ENCODE peak calls at places on chromosomes 2 and 18, in ten cellular contexts. T is naive thymus-derived CD4-positive, alpha-beta T cell; K is uterus; A is cardiac muscle cell; R is small intestine; N is ascending aorta; D is mesendoderm; G is MM.1S; L is coronary artery; O is GM23248. W is an unnamed sample.

GRCh38 chr2:142176941-142177340 is 46.1 kb upstream of the LRP1B start:
- DNase-seq in D (no peak), T (no peak), O (no peak), G (no peak), A (no peak), N (no peak), L (no peak), R (no peak), K (no peak), W (no peak)

GRCh38 chr2:201984800-201985525 is 48.7 kb upstream of the FZD7 start:
- DNase-seq in R (no peak), G (no peak), L (no peak), D (no peak), A (no peak), T (no peak), K (no peak), O (no peak), N (no peak), W (peak)

GRCh38 chr18:46815661-46816060 is 58.8 kb upstream of the ST8SIA5 start:
- DNase-seq in R (no peak), D (no peak), A (no peak), T (no peak), K (no peak), N (no peak), L (no peak), O (no peak), G (no peak), W (no peak)

GRCh38 chr2:150309681-150310080 is 177.8 kb downstream of the RND3 start:
- DNase-seq in O (no peak), D (no peak), T (no peak), N (no peak), L (no peak), G (no peak), K (no peak), A (no peak), R (peak), W (no peak)

GRCh38 chr2:529425-529824 is 147.8 kb downstream of the TMEM18 start:
- DNase-seq in G (no peak), L (no peak), O (peak), D (peak), T (peak), A (peak), K (no peak), R (peak), N (no peak), W (no peak)

GRCh38 chr2:39991298-39991697 is 212.2 kb upstream of the THUMPD2 start:
- DNase-seq in G (no peak), K (no peak), O (peak), D (peak), L (no peak), N (no peak), T (no peak), A (peak), R (no peak), W (no peak)

GRCh38 chr18:39667905-39668304 is 2102.3 kb upstream of the CELF4 start:
- DNase-seq in N (no peak), K (no peak), G (no peak), T (no peak), L (no peak), D (no peak), A (no peak), R (no peak), O (peak), W (no peak)

GRCh38 chr18:14026199-14026598 is 106.0 kb downstream of the ZNF519 start:
- DNase-seq in O (peak), D (no peak), R (no peak), K (no peak), L (no peak), G (no peak), A (no peak), T (no peak), N (no peak), W (no peak)

GRCh38 chr2:113236367-113237159 is 42.2 kb downstream of the PAX8 start:
- DNase-seq in D (no peak), A (no peak), G (no peak), R (no peak), N (no peak), L (no peak), O (peak), K (no peak), T (no peak), W (no peak)

GRCh38 chr2:40138327-40138726 is 313.6 kb downstream of the SLC8A1 start:
- DNase-seq in N (no peak), L (no peak), T (no peak), K (no peak), G (no peak), O (no peak), R (no peak), A (no peak), D (no peak), W (no peak)

GRCh38 chr2:168529054-168529833 is 73.2 kb downstream of the CERS6 start:
- DNase-seq in N (no peak), G (no peak), L (no peak), K (no peak), D (no peak), O (peak), R (no peak), T (no peak), A (no peak), W (no peak)

GRCh38 chr18:9474103-9474982 is 970 bp upstream of the RALBP1 start:
- DNase-seq in R (peak), N (no peak), G (no peak), A (peak), D (peak), L (peak), K (peak), T (no peak), O (peak), W (peak)

GRCh38 chr2:159982270-159982669 is 80.1 kb downstream of the PLA2R1 start:
- DNase-seq in G (no peak), D (peak), A (peak), K (peak), N (no peak), R (no peak), O (peak), L (no peak), T (no peak), W (no peak)

GRCh38 chr2:218396688-218397501 is 2.8 kb upstream of the CTDSP1 start:
- DNase-seq in O (peak), N (peak), D (peak), L (peak), G (no peak), A (peak), R (peak), T (peak), K (peak), W (peak)

GRCh38 chr2:176911-177310 is 86.9 kb downstream of the SH3YL1 start:
- DNase-seq in R (no peak), N (no peak), O (no peak), L (no peak), K (no peak), T (no peak), D (peak), G (no peak), A (no peak), W (no peak)

GRCh38 chr2:66501267-66501666 is 66.3 kb downstream of the MEIS1 start:
- DNase-seq in L (no peak), O (no peak), A (no peak), R (no peak), T (no peak), K (no peak), D (no peak), G (no peak), N (no peak), W (no peak)

GRCh38 chr2:28649481-28650260 is 102.0 kb upstream of the PPP1CB start:
- DNase-seq in A (no peak), T (no peak), O (peak), G (no peak), L (peak), K (no peak), N (no peak), D (no peak), R (peak), W (no peak)

GRCh38 chr2:239399404-239399999 is 1.3 kb downstream of the HDAC4 start:
- DNase-seq in N (peak), T (peak), L (peak), G (peak), O (peak), K (peak), D (peak), R (peak), A (peak), W (peak)

DNA sequence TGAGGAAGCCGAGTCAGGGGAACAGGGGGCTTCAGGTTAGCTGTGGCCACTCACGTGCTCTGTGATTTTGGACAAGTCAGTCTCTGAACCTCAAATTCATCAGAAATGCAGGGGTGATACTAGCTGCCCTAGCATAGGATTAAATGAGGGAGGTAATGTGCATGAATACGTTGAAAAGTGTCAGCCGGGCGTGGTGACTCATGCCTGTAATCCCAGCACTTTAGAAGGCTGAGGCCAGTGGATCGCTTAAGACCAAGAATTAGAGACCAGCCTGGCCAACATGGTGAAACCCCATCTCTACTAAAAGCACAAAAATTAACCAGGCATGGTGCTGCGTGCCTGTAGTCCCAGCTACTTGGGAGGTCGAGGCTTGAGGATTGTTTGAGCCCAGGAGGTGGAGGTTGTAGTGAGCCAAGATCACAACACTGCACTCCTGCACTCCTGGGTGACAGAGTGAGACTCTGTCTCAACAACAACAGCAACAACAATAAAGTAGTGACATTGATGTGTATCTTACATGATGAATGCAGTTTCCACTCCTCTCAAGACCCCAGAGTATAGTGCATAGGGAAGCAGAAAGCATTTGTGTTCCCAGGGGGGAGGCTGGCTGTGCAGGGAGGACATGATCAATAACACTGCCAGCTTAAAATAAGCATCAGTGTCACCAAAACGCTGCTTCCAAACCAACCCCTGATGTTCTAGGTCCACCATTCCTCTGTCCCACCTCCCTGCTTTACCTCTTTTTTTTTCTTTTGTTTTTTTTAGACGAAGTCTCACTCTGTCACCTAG is 68.8 kb downstream of the HNRNPLL start:
- DNase-seq in L (no peak), G (no peak), A (no peak), R (no peak), N (no peak), T (no peak), O (no peak), D (no peak), K (no peak), W (no peak)
- H3K27ac ChIP-seq in L (no peak), G (peak), A (no peak), R (no peak), N (no peak), T (no peak), O (no peak), D (no peak), K (peak), W (no peak)

GRCh38 chr18:69400976-69401474 is 337 bp downstream of the DOK6 start:
- DNase-seq in D (peak), A (peak), L (peak), T (no peak), K (peak), G (no peak), O (peak), N (no peak), R (no peak), W (no peak)
- H3K4me3 ChIP-seq in D (peak), A (peak), L (peak), T (no peak), K (peak), G (peak), O (peak), N (peak), R (peak), W (no peak)

GRCh38 chr2:7584017-7584416 is 666.8 kb downstream of the RNF144A start:
- DNase-seq in T (no peak), N (no peak), K (no peak), R (no peak), A (no peak), D (no peak), G (no peak), L (no peak), O (no peak), W (no peak)

GRCh38 chr2:7588295-7588694 is 671.1 kb downstream of the RNF144A start:
- DNase-seq in N (no peak), G (no peak), L (no peak), A (no peak), D (no peak), K (no peak), R (no peak), O (peak), T (no peak), W (no peak)

GRCh38 chr2:7592618-7593140 is 675.5 kb downstream of the RNF144A start:
- DNase-seq in A (no peak), O (no peak), R (no peak), G (no peak), D (no peak), L (no peak), N (no peak), T (no peak), K (no peak), W (no peak)

GRCh38 chr2:7586898-7587297 is 669.7 kb downstream of the RNF144A start:
- DNase-seq in O (no peak), A (no peak), L (no peak), G (no peak), T (no peak), K (no peak), D (no peak), N (no peak), R (no peak), W (no peak)
- H3K27ac ChIP-seq in O (no peak), A (no peak), L (no peak), G (no peak), T (no peak), K (no peak), D (no peak), N (no peak), R (no peak), W (no peak)

GRCh38 chr18:77022116-77022515 is 110.5 kb downstream of the MBP start:
- DNase-seq in T (no peak), A (no peak), R (no peak), O (no peak), K (no peak), G (no peak), D (no peak), N (no peak), L (no peak), W (no peak)
- H3K4me3 ChIP-seq in T (no peak), A (no peak), R (no peak), O (no peak), K (no peak), G (no peak), D (no peak), N (no peak), L (no peak), W (no peak)

DNA sequence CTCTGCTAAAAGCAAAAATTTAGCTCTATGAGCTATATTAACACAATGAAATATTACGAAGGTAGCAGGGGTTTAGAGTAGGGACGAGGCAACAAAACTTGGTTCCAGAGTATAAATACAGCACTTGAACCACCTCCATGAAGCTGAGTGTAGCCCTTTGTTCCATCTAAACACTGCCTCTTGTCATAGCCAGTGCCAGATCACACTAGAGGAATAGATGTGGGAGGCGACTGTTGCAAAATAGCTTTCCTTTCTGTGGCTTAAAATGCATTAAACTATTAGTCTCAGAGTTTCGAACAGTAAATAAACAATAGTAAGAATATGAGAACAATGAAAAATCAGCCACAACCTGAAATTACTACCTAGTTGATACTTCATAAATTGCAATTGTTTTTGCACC is 29.8 kb downstream of the PIEZO2 start:
- DNase-seq in N (no peak), D (no peak), R (no peak), L (no peak), A (peak), G (no peak), K (no peak), O (peak), T (no peak), W (no peak)
- H3K27ac ChIP-seq in N (no peak), D (no peak), R (no peak), L (no peak), A (no peak), G (no peak), K (no peak), O (no peak), T (no peak), W (no peak)

GRCh38 chr2:42168459-42169099 is 574 bp upstream of the EML4 start:
- DNase-seq in A (no peak), T (no peak), O (no peak), D (no peak), R (no peak), L (no peak), N (no peak), G (no peak), K (no peak), W (peak)
- H3K4me3 ChIP-seq in A (no peak), T (peak), O (peak), D (no peak), R (no peak), L (peak), N (no peak), G (peak), K (peak), W (no peak)

W was measured in body of pancreas.